ENCODE peak calls at places on chromosomes 13 and 19, in five cellular contexts. One of them, this sample, is unnamed.

GRCh38 chr13:51154029-51154555 is 43.0 kb upstream of the C13orf42 start:
- DNase-seq in effector memory CD4-positive, alpha-beta T cell: no peak
- DNase-seq in endodermal cell: peak; percentile 28
- DNase-seq in HCT116: no peak
- DNase-seq in Panc1: no peak
- DNase-seq in this sample: no peak

GRCh38 chr19:50042363-50043024 is 16.7 kb downstream of the ZNF473 start:
- DNase-seq in effector memory CD4-positive, alpha-beta T cell: no peak
- DNase-seq in endodermal cell: no peak
- DNase-seq in HCT116: no peak
- DNase-seq in Panc1: no peak
- DNase-seq in this sample: no peak

GRCh38 chr19:46134527-46134926 is 10.0 kb upstream of the IGFL3 start:
- DNase-seq in effector memory CD4-positive, alpha-beta T cell: no peak
- DNase-seq in endodermal cell: no peak
- DNase-seq in HCT116: no peak
- DNase-seq in Panc1: no peak
- DNase-seq in this sample: no peak

GRCh38 chr13:97113231-97114001 is 108.7 kb upstream of the MBNL2 start:
- DNase-seq in effector memory CD4-positive, alpha-beta T cell: no peak
- DNase-seq in endodermal cell: peak; percentile 54
- DNase-seq in HCT116: no peak
- DNase-seq in Panc1: no peak
- DNase-seq in this sample: no peak

GRCh38 chr13:35485451-35485850 is 9.0 kb upstream of the MAB21L1 start:
- DNase-seq in effector memory CD4-positive, alpha-beta T cell: no peak
- DNase-seq in endodermal cell: no peak
- DNase-seq in HCT116: no peak
- DNase-seq in Panc1: no peak
- DNase-seq in this sample: no peak

GRCh38 chr13:19181021-19181620 is 503 bp downstream of the TUBA3C start:
- DNase-seq in effector memory CD4-positive, alpha-beta T cell: no peak
- DNase-seq in endodermal cell: no peak
- DNase-seq in HCT116: no peak
- DNase-seq in Panc1: no peak
- DNase-seq in this sample: no peak

GRCh38 chr19:4703671-4704316 is 19.8 kb downstream of the DPP9 start:
- DNase-seq in effector memory CD4-positive, alpha-beta T cell: no peak
- DNase-seq in endodermal cell: no peak
- DNase-seq in HCT116: no peak
- DNase-seq in Panc1: no peak
- DNase-seq in this sample: no peak

GRCh38 chr13:99386911-99387788 is 80.0 kb upstream of the GPR183 start:
- DNase-seq in effector memory CD4-positive, alpha-beta T cell: peak; percentile 71
- DNase-seq in endodermal cell: peak; percentile 95
- DNase-seq in HCT116: peak; percentile 12
- DNase-seq in Panc1: peak; percentile 32
- DNase-seq in this sample: no peak

GRCh38 chr13:107964356-107964755 is 251.0 kb downstream of the LIG4 start:
- DNase-seq in effector memory CD4-positive, alpha-beta T cell: no peak
- DNase-seq in endodermal cell: no peak
- DNase-seq in HCT116: no peak
- DNase-seq in Panc1: no peak
- DNase-seq in this sample: no peak

GRCh38 chr13:31485183-31485582 is 254.1 kb upstream of the RXFP2 start:
- DNase-seq in effector memory CD4-positive, alpha-beta T cell: no peak
- DNase-seq in endodermal cell: no peak
- DNase-seq in HCT116: no peak
- DNase-seq in Panc1: no peak
- DNase-seq in this sample: no peak

GRCh38 chr19:418761-419632 is 10.1 kb upstream of the C2CD4C start:
- DNase-seq in effector memory CD4-positive, alpha-beta T cell: no peak
- DNase-seq in endodermal cell: peak; percentile 42
- DNase-seq in HCT116: no peak
- DNase-seq in Panc1: no peak
- DNase-seq in this sample: no peak

GRCh38 chr19:31185261-31185660 is 164.0 kb downstream of the TSHZ3 start:
- DNase-seq in effector memory CD4-positive, alpha-beta T cell: no peak
- DNase-seq in endodermal cell: peak; percentile 52
- DNase-seq in HCT116: no peak
- DNase-seq in Panc1: no peak
- DNase-seq in this sample: no peak

GRCh38 chr13:33341861-33342452 is 56.4 kb upstream of the STARD13 start:
- DNase-seq in effector memory CD4-positive, alpha-beta T cell: no peak
- DNase-seq in endodermal cell: no peak
- DNase-seq in HCT116: no peak
- DNase-seq in Panc1: no peak
- DNase-seq in this sample: no peak

GRCh38 chr19:41541990-41542584 is 33.9 kb upstream of the CEACAM21 start:
- DNase-seq in effector memory CD4-positive, alpha-beta T cell: peak; percentile 73
- DNase-seq in endodermal cell: peak; percentile 88
- DNase-seq in HCT116: peak; percentile 36
- DNase-seq in Panc1: no peak
- DNase-seq in this sample: no peak

GRCh38 chr13:41268764-41269163 is 5.4 kb upstream of the MTRF1 start:
- DNase-seq in effector memory CD4-positive, alpha-beta T cell: no peak
- DNase-seq in endodermal cell: no peak
- DNase-seq in HCT116: peak; percentile 53
- DNase-seq in Panc1: no peak
- DNase-seq in this sample: no peak

GRCh38 chr19:9751449-9751848 is 17.1 kb downstream of the ZNF846 start:
- DNase-seq in effector memory CD4-positive, alpha-beta T cell: no peak
- DNase-seq in endodermal cell: no peak
- DNase-seq in HCT116: no peak
- DNase-seq in Panc1: no peak
- DNase-seq in this sample: no peak

GRCh38 chr19:2337329-2337707 is 8.8 kb downstream of the SPPL2B start:
- DNase-seq in effector memory CD4-positive, alpha-beta T cell: no peak
- DNase-seq in endodermal cell: peak; percentile 86
- DNase-seq in HCT116: no peak
- DNase-seq in Panc1: no peak
- DNase-seq in this sample: peak; percentile 57

GRCh38 chr13:111219306-111219705 is 101.1 kb upstream of the TEX29 start:
- DNase-seq in effector memory CD4-positive, alpha-beta T cell: no peak
- DNase-seq in endodermal cell: peak; percentile 7
- DNase-seq in HCT116: no peak
- DNase-seq in Panc1: no peak
- DNase-seq in this sample: peak; percentile 31

GRCh38 chr13:56396318-56396717 is 744.4 kb upstream of the PRR20A start:
- DNase-seq in effector memory CD4-positive, alpha-beta T cell: no peak
- DNase-seq in endodermal cell: no peak
- DNase-seq in HCT116: no peak
- DNase-seq in Panc1: no peak
- DNase-seq in this sample: no peak

GRCh38 chr19:38617764-38618589 is at the start of gene MAP4K1:
- DNase-seq in effector memory CD4-positive, alpha-beta T cell: peak; percentile 49
- DNase-seq in endodermal cell: peak; percentile 69
- DNase-seq in HCT116: no peak
- DNase-seq in Panc1: no peak
- DNase-seq in this sample: no peak

GRCh38 chr19:49125025-49125731 is 5.8 kb downstream of the PPFIA3 start:
- DNase-seq in effector memory CD4-positive, alpha-beta T cell: no peak
- DNase-seq in endodermal cell: peak; percentile 75
- DNase-seq in HCT116: no peak
- DNase-seq in Panc1: no peak
- DNase-seq in this sample: no peak

GRCh38 chr13:77429320-77430142 is 102.6 kb upstream of the MYCBP2 start:
- DNase-seq in effector memory CD4-positive, alpha-beta T cell: no peak
- DNase-seq in endodermal cell: no peak
- DNase-seq in HCT116: no peak
- DNase-seq in Panc1: no peak
- DNase-seq in this sample: no peak

GRCh38 chr19:18173572-18174294 is at the start of gene IFI30:
- DNase-seq in effector memory CD4-positive, alpha-beta T cell: peak; percentile 50
- DNase-seq in endodermal cell: peak; percentile 93
- DNase-seq in HCT116: no peak
- DNase-seq in Panc1: no peak
- DNase-seq in this sample: no peak

GRCh38 chr13:99028890-99029289 is 51.0 kb upstream of the DOCK9 start:
- DNase-seq in effector memory CD4-positive, alpha-beta T cell: peak; percentile 17
- DNase-seq in endodermal cell: peak; percentile 85
- DNase-seq in HCT116: no peak
- DNase-seq in Panc1: no peak
- DNase-seq in this sample: no peak

DNA sequence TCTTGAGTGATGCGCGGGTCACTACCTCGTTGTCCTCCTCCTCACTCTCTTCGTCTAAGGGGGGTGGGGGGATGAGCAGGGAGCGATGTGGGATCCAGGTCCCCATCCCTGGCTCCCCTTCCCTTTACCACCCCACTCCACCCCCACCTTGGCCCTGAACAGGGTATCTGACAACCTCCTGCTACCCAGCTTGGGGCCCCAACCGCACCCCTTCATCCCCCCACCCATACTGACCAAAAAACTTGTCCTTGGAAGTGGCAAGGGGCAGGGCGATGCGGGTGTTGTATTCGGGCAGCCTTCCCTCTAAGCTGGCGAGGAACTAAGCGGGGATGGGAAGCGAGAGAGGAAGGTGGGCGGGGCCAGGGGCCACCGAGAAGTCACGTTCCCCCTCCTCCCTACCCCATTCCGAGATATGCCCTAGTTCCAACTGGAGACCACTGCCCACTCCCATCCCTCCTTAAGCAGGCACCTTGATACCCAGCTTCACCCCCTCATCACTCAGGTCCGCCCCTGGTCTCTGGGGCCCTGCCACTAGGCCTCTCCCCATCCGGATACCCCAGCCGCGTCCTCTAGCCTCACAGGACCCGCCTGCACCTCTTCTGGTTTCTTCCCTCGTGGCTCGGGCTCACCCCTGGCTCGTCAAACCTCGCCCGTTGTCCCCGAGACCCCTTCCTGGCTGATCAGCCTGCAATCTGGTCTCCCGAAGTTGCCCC is 1.9 kb upstream of the RGL3 start:
- DNase-seq in effector memory CD4-positive, alpha-beta T cell: no peak
- DNase-seq in endodermal cell: peak; percentile 81
- DNase-seq in HCT116: no peak
- DNase-seq in Panc1: no peak
- DNase-seq in this sample: no peak
- H3K27me3 ChIP-seq in effector memory CD4-positive, alpha-beta T cell: peaks cover 58% of the 10 kb centered on the region
- H3K27me3 ChIP-seq in endodermal cell: peaks cover 57% of the 10 kb centered on the region
- H3K27me3 ChIP-seq in HCT116: no peaks in the 10 kb centered on the region
- H3K27me3 ChIP-seq in Panc1: no peaks in the 10 kb centered on the region
- H3K27me3 ChIP-seq in this sample: peaks cover 65% of the 10 kb centered on the region

GRCh38 chr19:20661150-20661819 is at the start of gene ZNF626:
- DNase-seq in effector memory CD4-positive, alpha-beta T cell: peak; percentile 88
- DNase-seq in endodermal cell: peak; percentile 98
- DNase-seq in HCT116: no peak
- DNase-seq in Panc1: peak; percentile 84
- DNase-seq in this sample: peak; percentile 82

GRCh38 chr19:20660473-20660872 is 898 bp downstream of the ZNF626 start:
- DNase-seq in effector memory CD4-positive, alpha-beta T cell: no peak
- DNase-seq in endodermal cell: peak; percentile 63
- DNase-seq in HCT116: no peak
- DNase-seq in Panc1: no peak
- DNase-seq in this sample: no peak

GRCh38 chr19:20662421-20663105 is 1.2 kb upstream of the ZNF626 start:
- DNase-seq in effector memory CD4-positive, alpha-beta T cell: no peak
- DNase-seq in endodermal cell: no peak
- DNase-seq in HCT116: no peak
- DNase-seq in Panc1: no peak
- DNase-seq in this sample: no peak

GRCh38 chr19:20667281-20667680 is 5.9 kb upstream of the ZNF626 start:
- DNase-seq in effector memory CD4-positive, alpha-beta T cell: no peak
- DNase-seq in endodermal cell: no peak
- DNase-seq in HCT116: no peak
- DNase-seq in Panc1: no peak
- DNase-seq in this sample: no peak

DNA sequence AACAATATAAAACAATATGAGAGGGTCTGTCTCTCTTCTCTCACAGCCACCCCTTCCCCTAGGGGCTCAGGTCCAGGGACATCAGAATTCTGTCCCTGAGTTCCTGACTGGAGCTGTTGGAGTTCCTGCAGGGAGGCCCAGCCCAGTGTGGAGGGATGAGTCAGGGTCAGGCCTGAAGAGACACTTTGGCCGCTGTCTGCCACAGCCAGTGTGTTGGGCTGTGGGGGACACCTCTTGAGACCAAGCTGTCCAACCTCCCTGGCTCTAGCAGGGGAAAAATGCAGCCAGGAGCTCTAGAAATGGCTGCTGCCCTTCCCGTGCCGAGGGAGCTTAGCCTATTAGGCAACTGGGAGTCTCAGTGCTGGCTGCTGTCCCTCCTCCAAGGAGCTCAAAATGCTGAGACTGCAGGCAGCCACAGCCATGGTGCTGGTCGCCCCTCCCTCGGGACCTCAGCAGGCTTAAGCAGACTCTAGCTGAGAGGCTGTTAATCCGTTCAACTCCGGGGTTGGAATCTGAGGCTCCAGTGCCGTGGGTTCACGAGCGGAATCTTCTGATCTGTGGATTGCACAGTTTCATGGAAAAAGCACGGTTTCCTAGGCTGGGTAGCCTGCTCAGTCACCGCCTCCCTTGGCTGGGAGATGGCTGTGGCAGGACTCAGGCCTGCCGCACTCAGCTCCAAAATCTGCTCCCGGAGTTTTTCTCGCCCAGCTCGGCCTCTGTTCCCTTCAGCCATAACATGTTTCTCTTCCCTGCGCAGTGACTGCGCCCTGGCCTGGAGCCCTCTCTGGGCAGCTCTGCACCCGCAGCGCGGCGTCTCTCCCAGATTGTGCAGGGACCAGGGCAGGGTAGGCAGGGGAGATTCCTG is 3.8 kb upstream of the ZNF626 start:
- DNase-seq in effector memory CD4-positive, alpha-beta T cell: no peak
- DNase-seq in endodermal cell: peak; percentile 83
- DNase-seq in HCT116: no peak
- DNase-seq in Panc1: no peak
- DNase-seq in this sample: no peak
- H3K4me3 ChIP-seq in effector memory CD4-positive, alpha-beta T cell: no peak overlapping the region
- H3K4me3 ChIP-seq in endodermal cell: no peak overlapping the region
- H3K4me3 ChIP-seq in HCT116: no peak overlapping the region
- H3K4me3 ChIP-seq in Panc1: no peak overlapping the region
- H3K4me3 ChIP-seq in this sample: no peak overlapping the region

GRCh38 chr13:101917475-101917810 is 465.0 kb downstream of the ITGBL1 start:
- DNase-seq in effector memory CD4-positive, alpha-beta T cell: no peak
- DNase-seq in endodermal cell: peak; percentile 61
- DNase-seq in HCT116: no peak
- DNase-seq in Panc1: no peak
- DNase-seq in this sample: no peak
- H3K27me3 ChIP-seq in effector memory CD4-positive, alpha-beta T cell: peaks cover 22% of the 10 kb centered on the region
- H3K27me3 ChIP-seq in endodermal cell: peaks cover 95% of the 10 kb centered on the region
- H3K27me3 ChIP-seq in HCT116: no peaks in the 10 kb centered on the region
- H3K27me3 ChIP-seq in Panc1: peaks cover 7% of the 10 kb centered on the region
- H3K27me3 ChIP-seq in this sample: peaks cover 44% of the 10 kb centered on the region

DNA sequence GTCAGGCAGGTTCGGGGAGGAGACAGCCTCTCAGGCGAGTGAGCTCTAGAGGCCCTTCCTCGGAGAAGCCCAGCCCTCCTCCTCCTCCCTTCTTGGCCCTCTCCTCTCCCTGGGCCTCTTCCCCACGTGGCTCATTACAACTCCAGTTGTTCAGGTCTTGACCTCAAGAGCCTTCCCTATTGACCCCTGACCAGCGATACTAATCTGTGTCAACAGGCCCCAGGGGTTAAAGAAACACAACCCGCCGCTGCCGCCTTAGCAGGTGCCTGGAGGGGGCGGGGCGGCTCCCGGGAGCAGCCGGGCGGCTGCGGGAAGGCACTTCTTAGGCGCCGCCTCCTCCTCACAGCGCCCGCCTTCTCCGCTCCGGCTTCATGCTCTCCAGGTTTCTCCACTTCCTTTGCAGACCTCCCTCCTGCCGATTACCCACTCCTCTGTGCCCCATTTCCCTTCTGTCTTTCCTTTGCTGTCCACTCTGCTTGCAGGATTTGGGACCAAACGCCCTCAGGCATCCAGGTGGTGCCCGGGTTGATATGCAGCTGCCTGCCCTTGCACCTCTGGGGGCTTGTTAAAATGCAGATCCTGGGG is 51.0 kb downstream of the LYL1 start:
- DNase-seq in effector memory CD4-positive, alpha-beta T cell: no peak
- DNase-seq in endodermal cell: peak; percentile 93
- DNase-seq in HCT116: no peak
- DNase-seq in Panc1: no peak
- DNase-seq in this sample: no peak
- H3K4me3 ChIP-seq in effector memory CD4-positive, alpha-beta T cell: no peak overlapping the region
- H3K4me3 ChIP-seq in endodermal cell: peak overlapping the region; percentile 1
- H3K4me3 ChIP-seq in HCT116: peak overlapping the region; percentile 28
- H3K4me3 ChIP-seq in Panc1: peak overlapping the region; percentile 16
- H3K4me3 ChIP-seq in this sample: no peak overlapping the region

This sample was measured in kidney epithelial cell.